ENCODE peak calls at places on chromosomes 5 and 9, in four cellular contexts. L is DND-41, N is fibroblast of pulmonary artery, W is Peyer's patch. M is an unnamed sample.

GRCh38 chr5:76199321-76200318 is 116.4 kb downstream of the SV2C start:
- DNase-seq in N (no peak), W (no peak), L (no peak), M (no peak)

GRCh38 chr5:132777209-132778069 is at the start of gene SEPTIN8:
- DNase-seq in W (peak), N (peak), L (peak), M (peak)

GRCh38 chr5:138629383-138629782 is 54.2 kb upstream of the HSPA9 start:
- DNase-seq in L (no peak), W (no peak), N (no peak), M (no peak)

GRCh38 chr5:2659071-2659470 is 92.4 kb downstream of the IRX2 start:
- DNase-seq in N (no peak), L (no peak), W (no peak), M (no peak)

GRCh38 chr9:124553738-124554137 is 46.5 kb upstream of the NR5A1 start:
- DNase-seq in N (peak), W (no peak), L (no peak), M (peak)

GRCh38 chr5:126884269-126884819 is 107.4 kb downstream of the LMNB1 start:
- DNase-seq in L (no peak), N (peak), W (no peak), M (peak)

GRCh38 chr5:139474815-139475791 is 4.3 kb downstream of the SMIM33 start:
- DNase-seq in W (no peak), L (peak), N (peak), M (peak)

GRCh38 chr9:115349542-115349941 is 231.6 kb upstream of the TNC start:
- DNase-seq in W (no peak), N (peak), L (no peak), M (peak)

GRCh38 chr9:108911820-108912219 is 22.1 kb downstream of the ELP1 start:
- DNase-seq in W (no peak), L (peak), N (no peak), M (no peak)

GRCh38 chr5:172816887-172817418 is 17.1 kb upstream of the ERGIC1 start:
- DNase-seq in N (peak), L (no peak), W (no peak), M (peak)

GRCh38 chr9:95572370-95573151 is 55.8 kb upstream of the PTCH1 start:
- DNase-seq in N (no peak), L (no peak), W (no peak), M (peak)

GRCh38 chr5:54009357-54009756 is 301.0 kb downstream of the ARL15 start:
- DNase-seq in N (no peak), W (no peak), L (no peak), M (no peak)

GRCh38 chr5:127833999-127834953 is 131.1 kb downstream of the CCDC192 start:
- DNase-seq in L (no peak), N (peak), W (no peak), M (peak)

DNA sequence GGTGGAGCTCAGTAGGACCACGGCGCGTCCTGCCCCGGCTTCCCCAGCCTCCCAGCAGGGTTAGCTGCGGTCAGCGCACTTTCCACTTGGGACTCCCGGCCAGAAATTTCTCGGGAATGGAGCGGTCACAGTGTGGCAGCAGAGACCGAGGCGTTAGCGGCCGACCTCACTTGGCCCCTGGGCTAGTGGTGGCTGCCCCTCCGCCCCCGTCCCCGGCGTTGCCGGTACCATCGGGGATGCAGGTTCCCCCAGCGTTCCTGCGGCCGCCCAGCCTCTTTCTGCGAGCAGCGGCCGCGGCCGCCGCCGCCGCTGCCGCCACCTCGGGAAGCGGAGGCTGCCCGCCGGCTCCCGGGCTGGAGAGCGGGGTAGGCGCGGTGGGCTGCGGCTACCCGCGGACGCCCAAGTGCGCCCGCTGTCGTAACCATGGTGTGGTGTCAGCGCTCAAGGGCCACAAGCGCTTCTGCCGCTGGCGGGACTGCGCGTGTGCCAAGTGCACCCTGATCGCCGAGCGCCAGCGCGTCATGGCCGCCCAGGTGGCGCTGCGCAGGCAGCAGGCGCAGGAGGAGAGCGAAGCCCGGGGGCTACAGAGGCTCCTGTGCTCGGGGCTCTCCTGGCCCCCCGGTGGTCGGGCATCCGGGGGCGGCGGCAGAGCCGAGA is 454 bp downstream of the DMRTA1 start:
- DNase-seq in W (peak), L (no peak), N (peak), M (peak)
- TF ChIP-seq CTCF in W (peak), L (no peak), N (no peak), M (no peak)

DNA sequence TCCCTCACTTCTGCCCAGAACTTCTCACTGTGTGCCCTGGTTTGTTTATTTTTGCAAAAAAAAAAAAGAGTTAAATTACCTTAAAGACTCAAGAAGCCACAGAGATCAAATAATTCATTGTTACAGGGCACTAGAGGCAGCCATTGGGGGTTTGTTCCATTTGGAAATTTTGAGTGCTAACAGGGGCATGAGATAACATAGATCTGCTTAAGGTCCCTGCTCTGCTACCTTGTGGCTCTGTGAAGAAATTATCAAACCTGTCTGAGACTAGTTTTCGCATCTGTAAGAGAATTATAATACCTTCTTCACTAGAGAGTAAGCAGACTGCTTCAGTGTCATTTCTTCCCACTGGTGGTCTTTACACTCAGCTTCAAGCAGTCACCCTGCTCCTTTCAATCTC is 394 bp downstream of the TLR4 start:
- DNase-seq in N (no peak), L (no peak), W (no peak), M (no peak)
- H3K4me3 ChIP-seq in N (peak), L (no peak), W (peak), M (peak)

GRCh38 chr5:91266184-91266705 is 116.9 kb downstream of the ARRDC3 start:
- DNase-seq in W (no peak), L (no peak), N (peak), M (peak)
- TF ChIP-seq CTCF in W (no peak), L (no peak), N (no peak), M (no peak)

GRCh38 chr9:17906841-17907779 is 328.2 kb downstream of the SH3GL2 start:
- DNase-seq in N (no peak), L (no peak), W (peak), M (no peak)

GRCh38 chr9:17906204-17906840 is 327.5 kb downstream of the SH3GL2 start:
- DNase-seq in L (no peak), W (peak), N (no peak), M (no peak)

GRCh38 chr9:17905356-17906203 is 326.7 kb downstream of the SH3GL2 start:
- DNase-seq in N (no peak), W (no peak), L (no peak), M (no peak)

DNA sequence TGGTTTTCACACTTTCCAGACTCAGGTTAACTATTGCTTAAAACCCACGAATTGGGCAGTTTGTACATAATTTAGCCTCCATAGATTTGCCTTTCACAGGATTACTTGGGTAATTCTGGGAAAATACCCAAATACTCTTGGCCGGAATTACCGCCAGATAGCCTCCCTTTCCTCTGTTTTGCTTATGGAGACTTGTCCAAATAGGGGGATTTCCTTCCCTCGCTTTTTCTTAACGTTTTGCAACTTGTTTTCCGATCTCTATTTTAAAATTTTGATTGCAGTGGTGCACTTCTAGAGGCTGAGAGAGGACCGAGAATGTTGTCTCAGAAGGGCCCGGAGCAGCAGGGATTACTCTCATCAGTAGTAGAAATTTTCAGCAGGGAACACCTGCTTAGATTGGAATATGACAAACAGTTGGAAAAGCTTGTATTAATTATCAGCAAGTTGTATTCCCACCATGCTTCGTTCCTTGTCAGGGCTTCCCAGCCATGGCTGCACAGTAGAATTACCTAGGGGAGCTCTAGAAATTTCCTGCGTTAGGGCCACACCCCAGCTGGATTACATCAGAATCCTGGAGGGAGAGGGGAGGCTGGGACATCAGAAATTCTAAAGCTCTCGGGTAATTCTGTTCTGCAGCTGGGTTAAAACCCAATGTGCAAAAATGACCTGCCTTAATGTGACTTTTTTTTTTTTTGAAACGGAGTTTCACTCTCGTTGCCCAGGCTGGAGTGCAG is 329.1 kb downstream of the SH3GL2 start:
- DNase-seq in N (peak), W (no peak), L (no peak), M (no peak)
- H3K4me3 ChIP-seq in N (no peak), W (no peak), L (no peak), M (no peak)

GRCh38 chr5:31251032-31251431 is 57.5 kb downstream of the CDH6 start:
- DNase-seq in N (no peak), W (no peak), L (no peak), M (no peak)
- TF ChIP-seq CTCF in N (no peak), W (no peak), L (no peak), M (no peak)

DNA sequence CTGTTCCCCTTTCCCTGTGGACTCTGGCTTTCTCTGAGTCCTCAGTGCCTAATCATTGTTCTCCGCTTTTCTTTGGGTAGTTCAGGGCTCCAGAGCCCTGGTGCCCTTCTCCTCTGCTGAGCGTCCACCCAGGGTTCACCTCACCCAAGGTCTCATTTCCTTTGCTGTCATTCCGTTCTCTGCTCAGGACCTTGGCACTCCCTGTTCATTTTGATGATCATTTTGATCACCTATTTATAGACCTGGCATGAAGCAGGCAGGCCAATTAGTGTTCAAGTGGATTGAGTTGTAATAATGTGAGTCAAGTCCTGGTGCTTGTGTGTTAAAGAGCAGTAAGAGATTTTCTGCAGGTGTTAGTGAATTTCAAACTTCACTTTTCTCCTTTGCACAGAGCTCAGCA is 3.6 kb downstream of the TRIO start:
- DNase-seq in L (no peak), N (no peak), W (peak), M (no peak)
- H3K4me3 ChIP-seq in L (no peak), N (peak), W (no peak), M (peak)

DNA sequence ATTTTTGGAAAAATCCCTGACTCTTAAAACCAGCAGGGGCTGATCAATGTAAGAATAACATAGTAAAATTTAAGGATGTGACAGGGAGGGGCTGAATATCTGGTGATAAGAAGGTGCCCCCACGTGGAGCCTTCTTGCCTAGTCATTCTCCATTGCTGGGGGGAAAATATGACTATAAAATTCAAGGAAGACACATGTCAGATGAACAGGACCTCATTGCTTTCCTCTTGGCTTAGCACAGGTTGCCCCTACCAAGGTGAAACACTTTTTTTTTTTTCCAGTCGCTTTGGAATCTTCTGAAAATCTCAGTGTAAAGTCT is 310.9 kb downstream of the EFNA5 start:
- DNase-seq in W (no peak), L (no peak), N (no peak), M (no peak)
- TF ChIP-seq CTCF in W (no peak), L (no peak), N (no peak), M (no peak)

GRCh38 chr9:37034320-37034937 is 361 bp upstream of the PAX5 start:
- DNase-seq in W (no peak), N (no peak), L (no peak), M (no peak)

GRCh38 chr9:37031902-37032301 is 2.2 kb downstream of the PAX5 start:
- DNase-seq in L (no peak), N (no peak), W (no peak), M (no peak)

GRCh38 chr9:37033753-37034319 is at the start of gene PAX5:
- DNase-seq in L (no peak), N (no peak), W (no peak), M (no peak)

GRCh38 chr9:37032713-37033112 is 1.4 kb downstream of the PAX5 start:
- DNase-seq in L (no peak), N (no peak), W (no peak), M (no peak)

DNA sequence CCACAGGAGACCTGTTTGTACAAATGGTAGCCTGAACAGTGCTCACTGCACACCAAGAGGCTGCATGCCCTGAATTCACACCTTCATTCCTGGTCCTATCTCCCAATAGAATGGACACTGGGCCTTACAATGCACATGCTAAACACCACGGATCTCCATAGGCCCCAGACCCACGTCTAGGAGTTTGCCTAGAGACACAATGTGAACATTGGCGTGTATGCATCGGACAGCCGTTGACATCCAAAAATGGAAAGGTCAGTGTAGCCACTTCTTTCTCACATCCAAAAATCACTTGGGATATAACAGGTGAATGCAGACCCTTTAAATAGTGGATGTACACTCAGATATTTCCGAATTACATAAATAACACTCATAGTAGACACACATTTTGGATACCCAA is 927 bp downstream of the PAX5 start:
- DNase-seq in L (no peak), W (no peak), N (no peak), M (no peak)
- H3K4me3 ChIP-seq in L (no peak), W (peak), N (no peak), M (no peak)